ENCODE peak calls at places on chromosomes 4 and X, in seven cellular contexts. One of them, this sample, is unnamed.

GRCh38 chr4:21802406-21802805 is 146.2 kb downstream of the KCNIP4 start:
- DNase-seq in activated CD8-positive, alpha-beta memory T cell treated with anti-CD3 and anti-CD28 coated beads for 1 hour: no peak
- DNase-seq in activated naive CD4-positive, alpha-beta T cell treated with anti-CD3 and anti-CD28 coated beads, Interleukin-2, amount 50 U/mL, for 16 hours: no peak
- DNase-seq in HS-5: no peak
- DNase-seq in substantia nigra: no peak
- DNase-seq in DMS79: no peak
- DNase-seq in memory B cell: no peak
- DNase-seq in this sample: no peak

GRCh38 chr4:78222575-78223186 is 165.6 kb downstream of the FRAS1 start:
- DNase-seq in activated CD8-positive, alpha-beta memory T cell treated with anti-CD3 and anti-CD28 coated beads for 1 hour: no peak
- DNase-seq in activated naive CD4-positive, alpha-beta T cell treated with anti-CD3 and anti-CD28 coated beads, Interleukin-2, amount 50 U/mL, for 16 hours: no peak
- DNase-seq in HS-5: no peak
- DNase-seq in substantia nigra: no peak
- DNase-seq in DMS79: peak; percentile 86
- DNase-seq in memory B cell: no peak
- DNase-seq in this sample: no peak

GRCh38 chr4:15004701-15005301 is 2.5 kb downstream of the CPEB2 start:
- DNase-seq in activated CD8-positive, alpha-beta memory T cell treated with anti-CD3 and anti-CD28 coated beads for 1 hour: peak; percentile 11
- DNase-seq in activated naive CD4-positive, alpha-beta T cell treated with anti-CD3 and anti-CD28 coated beads, Interleukin-2, amount 50 U/mL, for 16 hours: peak; percentile 21
- DNase-seq in HS-5: no peak
- DNase-seq in substantia nigra: peak; percentile 60
- DNase-seq in DMS79: no peak
- DNase-seq in memory B cell: peak; percentile 23
- DNase-seq in this sample: peak; percentile 66

GRCh38 chrX:46770817-46771163 is 11.9 kb upstream of the SLC9A7 start:
- DNase-seq in activated CD8-positive, alpha-beta memory T cell treated with anti-CD3 and anti-CD28 coated beads for 1 hour: no peak
- DNase-seq in activated naive CD4-positive, alpha-beta T cell treated with anti-CD3 and anti-CD28 coated beads, Interleukin-2, amount 50 U/mL, for 16 hours: no peak
- DNase-seq in HS-5: peak; percentile 74
- DNase-seq in substantia nigra: no peak
- DNase-seq in DMS79: no peak
- DNase-seq in memory B cell: no peak
- DNase-seq in this sample: no peak

GRCh38 chr4:3219761-3220481 is 29.0 kb upstream of the MSANTD1 start:
- DNase-seq in activated CD8-positive, alpha-beta memory T cell treated with anti-CD3 and anti-CD28 coated beads for 1 hour: no peak
- DNase-seq in activated naive CD4-positive, alpha-beta T cell treated with anti-CD3 and anti-CD28 coated beads, Interleukin-2, amount 50 U/mL, for 16 hours: no peak
- DNase-seq in HS-5: no peak
- DNase-seq in substantia nigra: no peak
- DNase-seq in DMS79: no peak
- DNase-seq in memory B cell: no peak
- DNase-seq in this sample: no peak

GRCh38 chr4:134936014-134936413 is 734.4 kb upstream of the PABPC4L start:
- DNase-seq in activated CD8-positive, alpha-beta memory T cell treated with anti-CD3 and anti-CD28 coated beads for 1 hour: no peak
- DNase-seq in activated naive CD4-positive, alpha-beta T cell treated with anti-CD3 and anti-CD28 coated beads, Interleukin-2, amount 50 U/mL, for 16 hours: no peak
- DNase-seq in HS-5: no peak
- DNase-seq in substantia nigra: no peak
- DNase-seq in DMS79: no peak
- DNase-seq in memory B cell: no peak
- DNase-seq in this sample: no peak

GRCh38 chr4:145808021-145808650 is 128.2 kb downstream of the C4orf51 start:
- DNase-seq in activated CD8-positive, alpha-beta memory T cell treated with anti-CD3 and anti-CD28 coated beads for 1 hour: no peak
- DNase-seq in activated naive CD4-positive, alpha-beta T cell treated with anti-CD3 and anti-CD28 coated beads, Interleukin-2, amount 50 U/mL, for 16 hours: peak; percentile 45
- DNase-seq in HS-5: peak; percentile 86
- DNase-seq in substantia nigra: no peak
- DNase-seq in DMS79: no peak
- DNase-seq in memory B cell: no peak
- DNase-seq in this sample: no peak

GRCh38 chr4:22672519-22672918 is 20.2 kb upstream of the GBA3 start:
- DNase-seq in activated CD8-positive, alpha-beta memory T cell treated with anti-CD3 and anti-CD28 coated beads for 1 hour: no peak
- DNase-seq in activated naive CD4-positive, alpha-beta T cell treated with anti-CD3 and anti-CD28 coated beads, Interleukin-2, amount 50 U/mL, for 16 hours: no peak
- DNase-seq in HS-5: no peak
- DNase-seq in substantia nigra: no peak
- DNase-seq in DMS79: no peak
- DNase-seq in memory B cell: no peak
- DNase-seq in this sample: no peak

GRCh38 chr4:147866532-147867271 is 134.8 kb downstream of the ARHGAP10 start:
- DNase-seq in activated CD8-positive, alpha-beta memory T cell treated with anti-CD3 and anti-CD28 coated beads for 1 hour: peak; percentile 89
- DNase-seq in activated naive CD4-positive, alpha-beta T cell treated with anti-CD3 and anti-CD28 coated beads, Interleukin-2, amount 50 U/mL, for 16 hours: peak; percentile 88
- DNase-seq in HS-5: peak; percentile 74
- DNase-seq in substantia nigra: peak; percentile 94
- DNase-seq in DMS79: peak; percentile 2
- DNase-seq in memory B cell: peak; percentile 81
- DNase-seq in this sample: peak; percentile 92

GRCh38 chr4:10677796-10678497 is 6.6 kb downstream of the CLNK start:
- DNase-seq in activated CD8-positive, alpha-beta memory T cell treated with anti-CD3 and anti-CD28 coated beads for 1 hour: no peak
- DNase-seq in activated naive CD4-positive, alpha-beta T cell treated with anti-CD3 and anti-CD28 coated beads, Interleukin-2, amount 50 U/mL, for 16 hours: no peak
- DNase-seq in HS-5: no peak
- DNase-seq in substantia nigra: no peak
- DNase-seq in DMS79: no peak
- DNase-seq in memory B cell: no peak
- DNase-seq in this sample: no peak